ENCODE peak calls at places on chromosomes 2 and 18, in four cellular contexts. E, B, X and S are unnamed samples.

GRCh38 chr2:72137498-72138010 is 10.1 kb downstream of the CYP26B1 start:
- DNase-seq in E (no peak), B (no peak), X (no peak), S (peak)

GRCh38 chr2:219250044-219250781 is 2.8 kb upstream of the TUBA4B start:
- DNase-seq in E (no peak), B (no peak), X (no peak), S (no peak)

GRCh38 chr2:128219891-128220290 is 98.8 kb downstream of the HS6ST1 start:
- DNase-seq in E (no peak), B (no peak), X (no peak), S (no peak)

GRCh38 chr2:194346189-194346588 is 1310.8 kb upstream of the SLC39A10 start:
- DNase-seq in E (no peak), B (no peak), X (no peak), S (no peak)

GRCh38 chr2:191051825-191052778 is 38.1 kb upstream of the STAT1 start:
- DNase-seq in E (no peak), B (no peak), X (no peak), S (no peak)

GRCh38 chr2:9356336-9356735 is 67.0 kb downstream of the ITGB1BP1 start:
- DNase-seq in E (no peak), B (no peak), X (no peak), S (peak)

GRCh38 chr2:108575132-108575966 is 41.1 kb downstream of the LIMS1 start:
- DNase-seq in E (no peak), B (no peak), X (no peak), S (no peak)

GRCh38 chr18:35231052-35231451 is 9.8 kb upstream of the ZNF397 start:
- DNase-seq in E (peak), B (peak), X (peak), S (no peak)

GRCh38 chr2:232480201-232481190 is 7.1 kb downstream of the ECEL1 start:
- DNase-seq in E (no peak), B (no peak), X (no peak), S (no peak)

GRCh38 chr2:72001937-72002690 is 145.5 kb downstream of the CYP26B1 start:
- DNase-seq in E (no peak), B (no peak), X (no peak), S (no peak)

GRCh38 chr2:29876374-29876773 is 45.0 kb downstream of the ALK start:
- DNase-seq in E (no peak), B (no peak), X (no peak), S (no peak)